ENCODE peak calls at places on chromosomes 11 and 22, in ten cellular contexts. J is AG04450, Y is lung, L is B cell, P is stomach, Q is keratinocyte, B is mucosa of descending colon, A is Peyer's patch, I is HCT116, E is suprapubic skin. W is an unnamed sample.

GRCh38 chr22:20956258-20957117 is 10.6 kb upstream of the AIFM3 start:
- DNase-seq in J (no peak), Y (no peak), L (no peak), P (no peak), Q (peak), B (peak), A (no peak), I (peak), E (no peak), W (no peak)

GRCh38 chr11:26928636-26929035 is 65.3 kb upstream of the FIBIN start:
- DNase-seq in J (no peak), Y (no peak), L (no peak), P (no peak), Q (no peak), B (no peak), A (no peak), I (no peak), E (no peak), W (no peak)

GRCh38 chr11:118615996-118616395 is 8.6 kb downstream of the PHLDB1 start:
- DNase-seq in J (no peak), Y (no peak), L (no peak), P (no peak), Q (no peak), B (no peak), A (no peak), I (no peak), E (peak), W (no peak)

GRCh38 chr22:36144886-36145541 is 15.5 kb downstream of the APOL3 start:
- DNase-seq in J (peak), Y (peak), L (peak), P (peak), Q (no peak), B (peak), A (no peak), I (peak), E (no peak), W (peak)

GRCh38 chr22:44549701-44550100 is 51.7 kb upstream of the RTL6 start:
- DNase-seq in J (no peak), Y (no peak), L (no peak), P (no peak), Q (no peak), B (no peak), A (no peak), I (no peak), E (no peak), W (no peak)

GRCh38 chr11:87428266-87428665 is 390.5 kb downstream of the TMEM135 start:
- DNase-seq in J (no peak), Y (no peak), L (no peak), P (no peak), Q (no peak), B (no peak), A (no peak), I (no peak), E (no peak), W (no peak)

GRCh38 chr22:42621505-42622002 is 6.9 kb upstream of the POLDIP3 start:
- DNase-seq in J (no peak), Y (peak), L (peak), P (peak), Q (no peak), B (peak), A (peak), I (peak), E (peak), W (peak)

GRCh38 chr11:55714982-55715888 is 53.2 kb downstream of the OR4C6 start:
- DNase-seq in J (no peak), Y (no peak), L (no peak), P (no peak), Q (no peak), B (no peak), A (no peak), I (no peak), E (no peak), W (no peak)

GRCh38 chr11:69014084-69014935 is 1.3 kb upstream of the MRGPRF start:
- DNase-seq in J (peak), Y (no peak), L (no peak), P (peak), Q (no peak), B (peak), A (no peak), I (no peak), E (no peak), W (no peak)

GRCh38 chr22:38923463-38924196 is 33.8 kb upstream of the APOBEC3A start:
- DNase-seq in J (peak), Y (peak), L (no peak), P (peak), Q (peak), B (peak), A (no peak), I (peak), E (no peak), W (peak)

GRCh38 chr11:131656839-131657211 is 286.4 kb downstream of the NTM start:
- DNase-seq in J (no peak), Y (no peak), L (no peak), P (no peak), Q (no peak), B (no peak), A (no peak), I (no peak), E (no peak), W (no peak)

GRCh38 chr11:130198964-130199363 is 39.4 kb downstream of the ST14 start:
- DNase-seq in J (no peak), Y (no peak), L (no peak), P (no peak), Q (no peak), B (no peak), A (no peak), I (no peak), E (no peak), W (no peak)
- TF ChIP-seq CTCF in J (no peak), Y (no peak), L (no peak), P (no peak), Q (no peak), B (no peak), A (no peak), I (no peak), E (no peak), W (no peak)

DNA sequence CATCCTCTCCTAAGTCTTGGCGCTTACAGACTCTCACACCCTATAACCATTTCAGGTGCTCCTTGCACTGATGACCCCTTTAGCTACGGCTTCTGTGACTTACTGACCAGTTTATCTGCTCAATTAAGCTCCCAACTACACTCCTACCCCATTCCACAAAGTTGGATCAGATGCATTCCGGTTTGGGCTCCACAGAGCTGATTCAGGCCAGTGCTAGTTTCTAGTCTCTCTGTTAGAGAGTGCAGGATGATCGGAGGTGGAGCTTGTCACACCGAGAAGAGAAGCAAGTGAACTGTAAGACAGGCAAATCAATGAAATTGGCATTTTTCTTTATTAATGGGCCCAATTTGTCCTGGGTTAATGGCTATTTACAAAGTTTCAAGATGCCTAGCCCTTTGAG is 436.8 kb upstream of the CADM1 start:
- DNase-seq in J (no peak), Y (no peak), L (no peak), P (no peak), Q (no peak), B (no peak), A (no peak), I (no peak), E (no peak), W (no peak)
- TF ChIP-seq CTCF in J (no peak), Y (no peak), L (no peak), P (no peak), Q (no peak), B (no peak), A (no peak), I (no peak), E (no peak), W (no peak)

DNA sequence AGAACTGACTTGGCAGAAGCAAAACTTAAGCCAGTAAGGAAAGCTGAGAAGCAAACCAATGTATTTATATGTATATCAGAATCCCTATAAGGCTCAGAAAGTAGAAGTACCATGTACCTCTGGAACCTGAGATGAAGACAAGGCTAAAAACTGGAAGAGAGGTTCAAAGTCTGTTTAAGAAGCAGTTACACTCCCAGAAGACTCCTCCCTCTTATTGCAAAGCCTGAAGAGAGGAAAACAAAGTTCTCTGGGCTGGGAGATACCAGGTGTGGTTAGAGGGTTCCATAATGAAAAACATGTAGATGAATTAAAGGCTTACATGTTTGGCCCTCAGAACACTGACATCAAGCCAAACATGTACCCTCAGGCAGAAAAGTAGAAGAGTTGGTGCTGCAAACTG is 205.4 kb downstream of the TTC28 start:
- DNase-seq in J (no peak), Y (no peak), L (no peak), P (no peak), Q (no peak), B (no peak), A (no peak), I (no peak), E (no peak), W (no peak)
- TF ChIP-seq CTCF in J (no peak), Y (no peak), L (no peak), P (no peak), Q (no peak), B (no peak), A (no peak), I (no peak), E (no peak), W (no peak)

GRCh38 chr11:89503422-89503821 is 12.2 kb upstream of the NOX4 start:
- DNase-seq in J (no peak), Y (no peak), L (no peak), P (no peak), Q (no peak), B (no peak), A (no peak), I (no peak), E (no peak), W (no peak)

GRCh38 chr11:89495951-89496350 is 4.8 kb upstream of the NOX4 start:
- DNase-seq in J (peak), Y (no peak), L (no peak), P (no peak), Q (no peak), B (no peak), A (no peak), I (no peak), E (no peak), W (peak)

GRCh38 chr11:89504270-89504669 is 13.1 kb upstream of the NOX4 start:
- DNase-seq in J (no peak), Y (no peak), L (no peak), P (no peak), Q (no peak), B (no peak), A (no peak), I (no peak), E (no peak), W (no peak)

DNA sequence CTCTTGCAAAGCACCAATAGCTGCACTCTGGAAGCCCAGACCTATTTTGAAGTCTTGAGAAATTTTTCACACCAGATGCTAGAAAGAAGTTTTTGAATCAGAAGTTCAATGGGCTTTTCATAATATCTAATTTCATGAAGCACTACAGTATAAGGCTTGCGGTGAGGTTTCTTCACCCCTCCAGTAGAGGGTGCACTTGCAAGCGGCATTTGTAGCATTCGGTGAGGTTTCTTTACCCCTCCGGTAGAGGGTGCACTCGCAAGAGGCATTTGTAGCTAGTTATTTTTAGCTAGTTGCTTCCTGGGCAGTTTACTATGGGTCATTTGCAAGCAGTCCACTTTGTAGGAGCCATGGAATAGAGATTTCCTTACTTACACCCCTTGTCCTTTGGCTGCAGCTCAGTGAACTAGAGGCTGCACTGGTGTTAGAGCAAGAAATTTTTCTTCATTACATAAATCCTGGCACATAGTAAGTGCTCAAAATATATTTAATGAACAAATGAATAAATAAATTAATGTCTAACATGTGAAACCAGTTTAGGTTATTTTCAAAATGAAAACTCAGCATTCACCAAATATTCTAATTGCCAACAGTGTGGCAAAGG is 7.8 kb upstream of the NOX4 start:
- DNase-seq in J (no peak), Y (no peak), L (no peak), P (no peak), Q (no peak), B (no peak), A (no peak), I (peak), E (no peak), W (no peak)
- TF ChIP-seq CTCF in J (no peak), Y (no peak), L (no peak), P (no peak), Q (peak), B (no peak), A (no peak), I (peak), E (no peak), W (no peak)

DNA sequence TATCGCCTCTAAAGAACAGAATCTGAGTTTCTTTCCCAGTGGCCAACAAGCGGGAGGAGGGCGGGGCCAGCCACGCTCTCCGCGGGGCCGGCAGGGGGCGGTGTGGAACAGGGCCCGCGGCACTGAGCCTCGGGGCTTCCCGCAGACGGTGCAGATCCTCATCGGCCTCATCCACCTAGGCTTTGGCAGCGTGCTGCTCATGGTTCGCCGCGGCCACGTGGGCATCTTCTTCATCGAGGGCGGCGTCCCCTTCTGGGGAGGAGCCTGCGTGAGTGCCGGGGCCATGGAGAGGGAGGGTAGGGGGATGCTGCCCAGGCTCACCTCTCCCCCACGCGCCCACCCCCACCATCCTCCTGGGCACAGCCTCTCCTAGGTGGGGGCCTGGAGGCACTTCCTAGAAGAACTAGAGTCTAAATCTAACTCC is 10.7 kb downstream of the MS4A15 start:
- DNase-seq in J (no peak), Y (no peak), L (no peak), P (no peak), Q (no peak), B (peak), A (no peak), I (peak), E (no peak), W (no peak)
- TF ChIP-seq CTCF in J (peak), Y (no peak), L (peak), P (no peak), Q (peak), B (no peak), A (no peak), I (peak), E (no peak), W (peak)

DNA sequence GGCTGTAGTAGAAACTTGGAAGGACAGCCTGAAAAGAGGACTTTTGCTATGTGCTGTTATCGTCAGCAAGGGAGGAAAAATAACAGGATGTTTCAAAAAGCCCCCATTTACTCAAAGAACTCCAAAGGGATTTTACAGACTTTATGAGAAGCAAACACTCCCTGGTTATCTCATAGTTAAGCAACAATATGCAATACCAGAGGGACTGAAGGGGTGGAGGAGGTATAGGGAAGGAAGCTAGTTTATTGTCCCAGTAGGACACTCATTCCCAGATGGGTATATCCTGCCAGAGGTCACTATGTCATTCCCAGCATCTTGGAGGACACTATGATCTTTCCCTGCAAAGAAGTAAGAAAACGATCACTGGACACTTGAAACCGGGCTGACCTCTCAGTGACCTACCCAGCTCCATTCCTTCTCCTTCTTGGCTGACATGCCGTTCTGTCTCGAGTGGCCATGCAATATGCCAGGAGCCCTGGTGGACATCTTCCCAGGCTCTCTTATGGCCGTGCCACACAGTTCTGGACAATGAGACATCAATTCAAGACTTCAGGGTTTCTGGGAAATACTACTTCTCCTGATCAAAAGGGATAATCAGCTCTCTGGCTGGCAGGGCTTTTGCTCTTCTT is 114.5 kb downstream of the NAT10 start:
- DNase-seq in J (no peak), Y (no peak), L (no peak), P (no peak), Q (no peak), B (no peak), A (no peak), I (no peak), E (no peak), W (no peak)
- TF ChIP-seq CTCF in J (no peak), Y (no peak), L (no peak), P (no peak), Q (no peak), B (no peak), A (no peak), I (no peak), E (no peak), W (no peak)

GRCh38 chr11:22302368-22302767 is 35.8 kb upstream of the SLC17A6 start:
- DNase-seq in J (no peak), Y (no peak), L (no peak), P (no peak), Q (no peak), B (no peak), A (no peak), I (no peak), E (no peak), W (no peak)

GRCh38 chr11:22304337-22304961 is 33.7 kb upstream of the SLC17A6 start:
- DNase-seq in J (no peak), Y (no peak), L (peak), P (no peak), Q (no peak), B (no peak), A (no peak), I (peak), E (no peak), W (peak)
- TF ChIP-seq CTCF in J (peak), Y (peak), L (peak), P (no peak), Q (peak), B (no peak), A (no peak), I (peak), E (peak), W (peak)

DNA sequence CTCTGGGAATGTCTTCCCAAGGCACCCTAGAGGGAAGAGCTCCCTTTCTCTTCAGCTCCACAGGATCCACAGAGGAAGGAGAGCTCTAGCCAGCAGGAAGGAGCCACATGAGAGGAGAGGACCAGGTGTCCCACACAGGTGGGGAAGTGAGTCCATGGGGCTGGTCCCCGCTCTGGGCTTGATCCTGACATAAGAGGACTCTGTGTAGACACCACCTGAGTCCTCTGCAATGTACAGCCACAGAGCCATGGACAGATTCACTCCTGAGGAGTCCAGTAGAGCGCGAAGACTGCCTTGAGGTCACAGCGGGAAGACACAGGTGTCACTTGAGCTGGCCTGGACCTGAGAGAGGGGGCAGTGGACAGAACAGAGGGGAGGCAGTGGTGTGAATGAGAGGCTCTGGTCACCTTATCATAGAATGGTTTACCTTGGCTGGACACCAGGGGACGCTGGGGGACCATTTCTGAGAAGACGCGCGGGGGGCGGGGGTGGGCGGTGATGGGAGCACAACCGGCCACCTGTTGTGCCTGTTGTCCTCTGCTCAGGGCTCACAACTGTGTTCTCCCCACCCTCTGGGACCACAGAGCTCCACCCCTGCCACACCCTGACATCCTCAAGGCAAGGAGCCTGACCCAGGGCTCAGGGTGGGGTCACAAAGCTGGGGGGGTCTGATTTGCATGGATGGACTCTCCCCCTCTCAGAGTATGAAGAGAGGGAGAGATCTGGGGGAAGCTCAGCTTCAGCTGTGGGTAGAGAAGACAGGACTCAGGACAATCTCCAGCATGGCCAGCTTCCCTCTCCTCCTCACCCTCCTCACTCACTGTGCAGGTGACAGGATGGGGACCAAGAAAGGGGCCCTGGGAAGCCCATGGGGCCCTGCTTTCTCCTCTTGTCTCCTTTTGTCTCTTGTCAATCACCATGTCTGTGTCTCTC is 128.2 kb downstream of the ZNF280B start:
- DNase-seq in J (no peak), Y (no peak), L (peak), P (no peak), Q (no peak), B (no peak), A (peak), I (no peak), E (no peak), W (no peak)
- TF ChIP-seq CTCF in J (no peak), Y (no peak), L (peak), P (no peak), Q (peak), B (no peak), A (peak), I (peak), E (no peak), W (no peak)

GRCh38 chr22:28091486-28091885 is 172.4 kb upstream of the PITPNB start:
- DNase-seq in J (no peak), Y (no peak), L (no peak), P (no peak), Q (no peak), B (no peak), A (no peak), I (no peak), E (no peak), W (no peak)
- TF ChIP-seq CTCF in J (no peak), Y (no peak), L (no peak), P (no peak), Q (no peak), B (no peak), A (no peak), I (no peak), E (no peak), W (no peak)

W was measured in AG09319.